ENCODE peak calls at places on chromosomes 4 and X, in six cellular contexts. One of them, this sample, is unnamed.

GRCh38 chrX:2384486-2384885 is 116.3 kb downstream of the DHRSX start:
- DNase-seq in PC-9: no peak
- DNase-seq in brain microvascular endothelial cell: no peak
- DNase-seq in CD8-positive, alpha-beta T cell: no peak
- DNase-seq in PC-3: no peak
- DNase-seq in H9: no peak
- DNase-seq in this sample: no peak

GRCh38 chrX:7444967-7445366 is 297.0 kb upstream of the PUDP start:
- DNase-seq in PC-9: peak; percentile 1
- DNase-seq in brain microvascular endothelial cell: no peak
- DNase-seq in CD8-positive, alpha-beta T cell: no peak
- DNase-seq in PC-3: peak; percentile 59
- DNase-seq in H9: no peak
- DNase-seq in this sample: peak; percentile 29

GRCh38 chr4:97238956-97239698 is 904.1 kb downstream of the STPG2 start:
- DNase-seq in PC-9: no peak
- DNase-seq in brain microvascular endothelial cell: no peak
- DNase-seq in CD8-positive, alpha-beta T cell: no peak
- DNase-seq in PC-3: no peak
- DNase-seq in H9: no peak
- DNase-seq in this sample: no peak

GRCh38 chrX:134622056-134622812 is 36.0 kb downstream of the PLAC1 start:
- DNase-seq in PC-9: no peak
- DNase-seq in brain microvascular endothelial cell: peak; percentile 76
- DNase-seq in CD8-positive, alpha-beta T cell: no peak
- DNase-seq in PC-3: peak; percentile 86
- DNase-seq in H9: peak; percentile 35
- DNase-seq in this sample: peak; percentile 83

GRCh38 chr4:145496292-145496691 is 14.6 kb downstream of the SMAD1 start:
- DNase-seq in PC-9: no peak
- DNase-seq in brain microvascular endothelial cell: no peak
- DNase-seq in CD8-positive, alpha-beta T cell: no peak
- DNase-seq in PC-3: peak; percentile 66
- DNase-seq in H9: no peak
- DNase-seq in this sample: no peak

GRCh38 chr4:168755643-168756482 is 254.2 kb downstream of the CBR4 start:
- DNase-seq in PC-9: no peak
- DNase-seq in brain microvascular endothelial cell: peak; percentile 48
- DNase-seq in CD8-positive, alpha-beta T cell: no peak
- DNase-seq in PC-3: peak; percentile 27
- DNase-seq in H9: no peak
- DNase-seq in this sample: no peak

GRCh38 chr4:151484396-151485102 is 75.6 kb downstream of the FHIP1A start:
- DNase-seq in PC-9: peak; percentile 57
- DNase-seq in brain microvascular endothelial cell: peak; percentile 86
- DNase-seq in CD8-positive, alpha-beta T cell: no peak
- DNase-seq in PC-3: peak; percentile 79
- DNase-seq in H9: peak; percentile 61
- DNase-seq in this sample: peak; percentile 84

GRCh38 chr4:124980276-124980752 is 267.8 kb upstream of the ANKRD50 start:
- DNase-seq in PC-9: no peak
- DNase-seq in brain microvascular endothelial cell: peak; percentile 81
- DNase-seq in CD8-positive, alpha-beta T cell: no peak
- DNase-seq in PC-3: peak; percentile 23
- DNase-seq in H9: no peak
- DNase-seq in this sample: no peak

GRCh38 chr4:150583287-150584197 is 1.6 kb downstream of the MAB21L2 start:
- DNase-seq in PC-9: no peak
- DNase-seq in brain microvascular endothelial cell: peak; percentile 28
- DNase-seq in CD8-positive, alpha-beta T cell: no peak
- DNase-seq in PC-3: no peak
- DNase-seq in H9: peak; percentile 74
- DNase-seq in this sample: no peak

GRCh38 chr4:127634181-127634580 is 1.4 kb downstream of the INTU start:
- DNase-seq in PC-9: no peak
- DNase-seq in brain microvascular endothelial cell: peak; percentile 80
- DNase-seq in CD8-positive, alpha-beta T cell: no peak
- DNase-seq in PC-3: no peak
- DNase-seq in H9: no peak
- DNase-seq in this sample: no peak

GRCh38 chr4:67122029-67122428 is 423.3 kb downstream of the CENPC start:
- DNase-seq in PC-9: no peak
- DNase-seq in brain microvascular endothelial cell: no peak
- DNase-seq in CD8-positive, alpha-beta T cell: no peak
- DNase-seq in PC-3: peak; percentile 66
- DNase-seq in H9: no peak
- DNase-seq in this sample: no peak

GRCh38 chrX:105307762-105308161 is 87.3 kb upstream of the TEX13A start:
- DNase-seq in PC-9: no peak
- DNase-seq in brain microvascular endothelial cell: no peak
- DNase-seq in CD8-positive, alpha-beta T cell: no peak
- DNase-seq in PC-3: peak; percentile 43
- DNase-seq in H9: no peak
- DNase-seq in this sample: no peak

GRCh38 chrX:72349190-72349589 is 43.5 kb upstream of the CITED1 start:
- DNase-seq in PC-9: no peak
- DNase-seq in brain microvascular endothelial cell: no peak
- DNase-seq in CD8-positive, alpha-beta T cell: no peak
- DNase-seq in PC-3: no peak
- DNase-seq in H9: no peak
- DNase-seq in this sample: no peak

GRCh38 chr4:99856166-99856565 is 38.1 kb downstream of the LAMTOR3 start:
- DNase-seq in PC-9: no peak
- DNase-seq in brain microvascular endothelial cell: peak; percentile 22
- DNase-seq in CD8-positive, alpha-beta T cell: no peak
- DNase-seq in PC-3: peak; percentile 48
- DNase-seq in H9: no peak
- DNase-seq in this sample: peak; percentile 34

DNA sequence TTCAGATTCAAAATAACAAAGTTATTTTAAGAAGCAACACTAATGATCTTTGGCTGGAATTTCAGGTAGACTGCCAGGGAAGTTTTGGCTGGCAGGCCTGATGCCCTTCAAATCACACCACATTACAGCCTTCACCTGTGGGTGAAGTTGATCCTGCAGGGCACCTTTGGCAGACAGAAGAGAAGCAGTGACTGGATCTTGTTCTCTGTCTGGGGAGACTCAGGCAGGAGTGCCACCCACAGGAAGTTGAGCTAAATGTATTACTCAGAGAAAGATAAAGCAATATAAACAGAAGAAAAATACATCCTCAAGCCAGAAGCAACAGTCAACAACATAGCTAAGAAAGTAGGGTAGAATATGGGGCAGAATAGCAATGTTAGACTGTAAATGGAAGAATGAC is 12.8 kb upstream of the CFAP299 start:
- DNase-seq in PC-9: peak; percentile 12
- DNase-seq in brain microvascular endothelial cell: peak; percentile 59
- DNase-seq in CD8-positive, alpha-beta T cell: no peak
- DNase-seq in PC-3: peak; percentile 68
- DNase-seq in H9: no peak
- DNase-seq in this sample: peak; percentile 59
- TF ChIP-seq CTCF in PC-9: no peak
- TF ChIP-seq CTCF in brain microvascular endothelial cell: peak; percentile 60
- TF ChIP-seq CTCF in CD8-positive, alpha-beta T cell: no peak
- TF ChIP-seq CTCF in PC-3: peak; percentile 63
- TF ChIP-seq CTCF in H9: no peak
- TF ChIP-seq CTCF in this sample: no peak

GRCh38 chr4:155665054-155665453 is 1.6 kb upstream of the GUCY1A1 start:
- DNase-seq in PC-9: no peak
- DNase-seq in brain microvascular endothelial cell: no peak
- DNase-seq in CD8-positive, alpha-beta T cell: no peak
- DNase-seq in PC-3: no peak
- DNase-seq in H9: no peak
- DNase-seq in this sample: no peak
- H3K27ac ChIP-seq in PC-9: no peak overlapping the region
- H3K27ac ChIP-seq in brain microvascular endothelial cell: no peak overlapping the region
- H3K27ac ChIP-seq in CD8-positive, alpha-beta T cell: no peak overlapping the region
- H3K27ac ChIP-seq in PC-3: no peak overlapping the region
- H3K27ac ChIP-seq in H9: no peak overlapping the region
- H3K27ac ChIP-seq in this sample: no peak overlapping the region

GRCh38 chr4:48131736-48132135 is 2.3 kb downstream of the TXK start:
- DNase-seq in PC-9: no peak
- DNase-seq in brain microvascular endothelial cell: no peak
- DNase-seq in CD8-positive, alpha-beta T cell: no peak
- DNase-seq in PC-3: peak; percentile 1
- DNase-seq in H9: no peak
- DNase-seq in this sample: no peak

GRCh38 chr4:48127882-48128394 is 6.1 kb downstream of the TXK start:
- DNase-seq in PC-9: peak; percentile 84
- DNase-seq in brain microvascular endothelial cell: peak; percentile 85
- DNase-seq in CD8-positive, alpha-beta T cell: peak; percentile 72
- DNase-seq in PC-3: peak; percentile 91
- DNase-seq in H9: peak; percentile 91
- DNase-seq in this sample: peak; percentile 81

GRCh38 chr4:48130100-48130499 is 4.0 kb downstream of the TXK start:
- DNase-seq in PC-9: no peak
- DNase-seq in brain microvascular endothelial cell: no peak
- DNase-seq in CD8-positive, alpha-beta T cell: no peak
- DNase-seq in PC-3: no peak
- DNase-seq in H9: no peak
- DNase-seq in this sample: no peak

GRCh38 chr4:48127231-48127881 is 6.7 kb downstream of the TXK start:
- DNase-seq in PC-9: peak; percentile 38
- DNase-seq in brain microvascular endothelial cell: no peak
- DNase-seq in CD8-positive, alpha-beta T cell: no peak
- DNase-seq in PC-3: peak; percentile 30
- DNase-seq in H9: peak; percentile 55
- DNase-seq in this sample: no peak

DNA sequence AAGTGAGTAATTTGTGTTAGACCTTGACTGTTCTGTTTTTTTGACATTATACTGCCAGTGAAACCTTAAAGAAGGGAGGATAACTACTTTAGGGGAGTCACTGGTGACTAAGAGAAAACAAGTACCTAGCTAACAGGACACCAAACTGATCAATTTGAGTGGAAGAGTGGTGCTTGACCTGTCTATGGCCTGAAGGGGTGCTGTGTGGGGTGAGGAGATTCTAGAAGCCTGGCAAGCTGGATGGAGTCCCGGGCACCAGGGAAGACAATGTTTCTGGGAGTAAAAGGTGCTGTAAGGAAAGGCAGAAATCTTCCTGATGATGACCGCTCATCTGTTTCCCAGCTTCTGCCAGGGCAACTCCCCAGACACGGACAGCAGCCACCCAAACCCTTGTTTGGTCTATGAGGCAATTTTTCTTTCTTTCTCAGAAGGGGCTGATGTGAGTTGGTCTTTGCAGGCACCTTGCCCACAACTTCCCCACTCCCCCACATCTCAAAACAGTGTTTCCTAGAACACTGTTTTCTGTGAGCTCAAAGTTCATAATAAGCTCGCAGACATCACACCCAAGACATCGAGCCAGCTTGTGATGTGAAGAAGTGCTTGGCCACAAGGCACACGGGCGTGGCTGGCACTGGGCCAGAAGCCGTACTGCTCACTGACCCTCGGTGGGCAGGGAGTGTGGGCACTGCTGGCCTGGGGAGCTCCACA is 4.6 kb downstream of the TXK start:
- DNase-seq in PC-9: no peak
- DNase-seq in brain microvascular endothelial cell: no peak
- DNase-seq in CD8-positive, alpha-beta T cell: peak; percentile 35
- DNase-seq in PC-3: peak; percentile 3
- DNase-seq in H9: no peak
- DNase-seq in this sample: no peak
- TF ChIP-seq CTCF in PC-9: no peak
- TF ChIP-seq CTCF in brain microvascular endothelial cell: peak; percentile 15
- TF ChIP-seq CTCF in CD8-positive, alpha-beta T cell: no peak
- TF ChIP-seq CTCF in PC-3: peak; percentile 23
- TF ChIP-seq CTCF in H9: peak; percentile 42
- TF ChIP-seq CTCF in this sample: no peak

GRCh38 chr4:687048-687974 is 1.6 kb downstream of the SLC49A3 start:
- DNase-seq in PC-9: peak; percentile 89
- DNase-seq in brain microvascular endothelial cell: peak; percentile 88
- DNase-seq in CD8-positive, alpha-beta T cell: no peak
- DNase-seq in PC-3: peak; percentile 73
- DNase-seq in H9: peak; percentile 76
- DNase-seq in this sample: peak; percentile 83

GRCh38 chr4:689498-690122 is 659 bp upstream of the SLC49A3 start:
- DNase-seq in PC-9: no peak
- DNase-seq in brain microvascular endothelial cell: no peak
- DNase-seq in CD8-positive, alpha-beta T cell: no peak
- DNase-seq in PC-3: no peak
- DNase-seq in H9: no peak
- DNase-seq in this sample: no peak

GRCh38 chr4:686371-687040 is 2.4 kb downstream of the SLC49A3 start:
- DNase-seq in PC-9: no peak
- DNase-seq in brain microvascular endothelial cell: no peak
- DNase-seq in CD8-positive, alpha-beta T cell: no peak
- DNase-seq in PC-3: no peak
- DNase-seq in H9: peak; percentile 31
- DNase-seq in this sample: no peak

GRCh38 chr4:687975-688694 is 816 bp downstream of the SLC49A3 start:
- DNase-seq in PC-9: peak; percentile 83
- DNase-seq in brain microvascular endothelial cell: no peak
- DNase-seq in CD8-positive, alpha-beta T cell: no peak
- DNase-seq in PC-3: peak; percentile 12
- DNase-seq in H9: peak; percentile 86
- DNase-seq in this sample: no peak

DNA sequence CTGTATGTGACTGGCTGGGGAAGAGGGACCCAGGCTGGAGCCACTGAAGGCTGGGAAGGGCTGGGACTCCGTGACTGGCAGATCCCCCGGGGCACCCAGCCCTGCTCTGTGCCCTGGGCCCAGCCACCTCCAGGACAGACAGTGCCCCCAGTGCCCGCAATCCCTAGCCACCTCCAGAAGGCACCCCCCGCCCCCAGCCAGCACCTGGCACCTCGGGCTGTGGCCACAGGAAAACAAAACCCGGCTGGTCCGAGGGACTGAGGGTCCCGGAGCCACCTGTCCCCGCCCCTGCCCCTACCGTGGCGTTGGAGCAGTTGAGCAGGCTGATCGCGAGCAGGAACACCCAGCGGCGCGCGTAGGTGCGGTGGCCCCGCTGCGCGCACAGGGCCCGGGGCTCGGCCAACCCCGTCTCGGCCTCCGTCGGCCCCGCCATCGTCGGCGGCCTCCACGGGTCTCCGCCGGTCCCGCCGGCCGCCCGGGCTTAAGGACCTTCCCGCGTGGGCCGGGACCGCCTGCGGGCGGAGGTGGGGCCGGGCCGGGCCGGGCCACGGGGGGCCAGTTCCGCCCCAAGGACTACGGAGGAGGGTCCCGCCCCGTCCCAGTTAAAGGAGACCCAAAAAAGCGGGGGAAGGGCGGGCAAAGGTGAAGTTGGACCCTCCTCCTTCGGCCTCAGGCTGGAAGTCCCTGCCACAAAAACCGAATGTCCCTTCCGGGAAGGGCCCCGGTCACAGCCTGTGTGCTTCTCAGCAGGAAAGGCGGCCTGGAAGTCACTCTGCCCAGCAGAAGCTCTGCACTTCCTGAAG is at the start of gene SLC49A3:
- DNase-seq in PC-9: peak; percentile 35
- DNase-seq in brain microvascular endothelial cell: no peak
- DNase-seq in CD8-positive, alpha-beta T cell: no peak
- DNase-seq in PC-3: no peak
- DNase-seq in H9: peak; percentile 69
- DNase-seq in this sample: no peak
- H3K27ac ChIP-seq in PC-9: peak within 1 kb of the TSS; percentile 5
- H3K27ac ChIP-seq in brain microvascular endothelial cell: peak within 1 kb of the TSS; percentile 91
- H3K27ac ChIP-seq in CD8-positive, alpha-beta T cell: no peak within 1 kb of the TSS
- H3K27ac ChIP-seq in PC-3: peak within 1 kb of the TSS; percentile 67
- H3K27ac ChIP-seq in H9: no peak within 1 kb of the TSS
- H3K27ac ChIP-seq in this sample: peak within 1 kb of the TSS; percentile 77